ENCODE peak calls at places on chromosomes 5 and 9, in four cellular contexts. E is HepG2, F is K562, C is GM12878. L is an unnamed sample.

GRCh38 chr5:39943811-39944210 is 519.0 kb upstream of the DAB2 start:
- DNase-seq in E (no peak), F (no peak), C (no peak), L (no peak)

GRCh38 chr5:135195267-135195603 is 161.2 kb upstream of the PITX1 start:
- DNase-seq in E (no peak), F (no peak), C (no peak), L (no peak)

GRCh38 chr9:18507151-18507550 is 33.2 kb downstream of the ADAMTSL1 start:
- DNase-seq in E (no peak), F (no peak), C (no peak), L (no peak)

GRCh38 chr5:154683101-154683757 is 71.9 kb upstream of the LARP1 start:
- DNase-seq in E (no peak), F (no peak), C (no peak), L (no peak)

GRCh38 chr5:130836729-130837660 is 328.1 kb downstream of the HINT1 start:
- DNase-seq in E (no peak), F (no peak), C (peak; percentile 13), L (no peak)

GRCh38 chr5:173697931-173698579 is 81.6 kb upstream of the BOD1 start:
- DNase-seq in E (no peak), F (no peak), C (no peak), L (no peak)

GRCh38 chr9:20243866-20244647 is 378.2 kb downstream of the MLLT3 start:
- DNase-seq in E (no peak), F (no peak), C (no peak), L (no peak)

GRCh38 chr9:89361816-89362646 is 43.7 kb downstream of the SECISBP2 start:
- DNase-seq in E (no peak), F (no peak), C (no peak), L (no peak)

GRCh38 chr5:52443187-52443586 is 344.5 kb upstream of the ITGA1 start:
- DNase-seq in E (no peak), F (no peak), C (no peak), L (no peak)

GRCh38 chr5:43207601-43208000 is 15.6 kb downstream of the NIM1K start:
- DNase-seq in E (no peak), F (no peak), C (no peak), L (no peak)

GRCh38 chr5:30849801-30850370 is 343.6 kb upstream of the CDH6 start:
- DNase-seq in E (peak; percentile 28), F (no peak), C (no peak), L (no peak)

GRCh38 chr9:28073278-28073677 is 500.0 kb upstream of the C9orf72 start:
- DNase-seq in E (peak; percentile 30), F (peak; percentile 4), C (no peak), L (peak; percentile 15)

GRCh38 chr5:83337453-83338035 is 134.0 kb upstream of the VCAN start:
- DNase-seq in E (no peak), F (no peak), C (no peak), L (no peak)

GRCh38 chr5:106189121-106189809 is 1481.5 kb downstream of the EFNA5 start:
- DNase-seq in E (no peak), F (no peak), C (no peak), L (no peak)

GRCh38 chr5:16844952-16845351 is 91.1 kb downstream of the MYO10 start:
- DNase-seq in E (no peak), F (no peak), C (no peak), L (no peak)

GRCh38 chr5:154179846-154180710 is 10.5 kb upstream of the GALNT10 start:
- DNase-seq in E (peak; percentile 60), F (peak; percentile 66), C (no peak), L (peak; percentile 40)

GRCh38 chr5:58259685-58260152 is 200.2 kb downstream of the PLK2 start:
- DNase-seq in E (peak; percentile 3), F (no peak), C (no peak), L (peak; percentile 10)

GRCh38 chr9:121059998-121060636 is 10.0 kb upstream of the C5 start:
- DNase-seq in E (peak; percentile 56), F (peak; percentile 47), C (no peak), L (peak; percentile 64)

GRCh38 chr9:110928604-110929003 is 109.7 kb downstream of the LPAR1 start:
- DNase-seq in E (no peak), F (no peak), C (no peak), L (no peak)

GRCh38 chr5:10704949-10705621 is 55.9 kb downstream of the DAP start:
- DNase-seq in E (no peak), F (peak; percentile 48), C (no peak), L (peak; percentile 70)

GRCh38 chr5:102690910-102691309 is 64.2 kb upstream of the PAM start:
- DNase-seq in E (no peak), F (no peak), C (no peak), L (no peak)

GRCh38 chr5:98069876-98070512 is 703.5 kb upstream of the RGMB start:
- DNase-seq in E (no peak), F (no peak), C (no peak), L (no peak)

GRCh38 chr5:18325431-18325830 is 691.2 kb downstream of the TAF11L14 start:
- DNase-seq in E (no peak), F (no peak), C (no peak), L (no peak)

GRCh38 chr5:40871177-40871576 is 30.0 kb downstream of the CARD6 start:
- DNase-seq in E (no peak), F (no peak), C (no peak), L (no peak)

GRCh38 chr9:134488251-134488900 is 153.2 kb upstream of the COL5A1 start:
- DNase-seq in E (no peak), F (no peak), C (no peak), L (no peak)

GRCh38 chr5:140141241-140141640 is 15.5 kb downstream of the IGIP start:
- DNase-seq in E (no peak), F (no peak), C (no peak), L (no peak)

GRCh38 chr9:111036946-111037743 is 1.1 kb downstream of the LPAR1 start:
- DNase-seq in E (no peak), F (no peak), C (no peak), L (peak; percentile 7)

GRCh38 chr5:53481354-53481886 is 991 bp downstream of the FST start:
- DNase-seq in E (no peak), F (peak; percentile 16), C (no peak), L (no peak)

GRCh38 chr5:147485046-147485445 is 24.8 kb downstream of the DPYSL3 start:
- DNase-seq in E (no peak), F (no peak), C (no peak), L (no peak)

GRCh38 chr9:112547712-112548440 is 61.2 kb downstream of the KIAA1958 start:
- DNase-seq in E (no peak), F (no peak), C (no peak), L (no peak)

GRCh38 chr9:109254317-109254716 is 66.5 kb downstream of the EPB41L4B start:
- DNase-seq in E (no peak), F (no peak), C (no peak), L (no peak)

GRCh38 chr9:83472221-83472665 is 66.0 kb downstream of the FRMD3 start:
- DNase-seq in E (peak; percentile 95), F (no peak), C (no peak), L (no peak)

GRCh38 chr9:26955222-26955903 is 849 bp upstream of the IFT74 start:
- DNase-seq in E (no peak), F (peak; percentile 15), C (no peak), L (no peak)

GRCh38 chr5:53948598-53948997 is 361.8 kb downstream of the ARL15 start:
- DNase-seq in E (no peak), F (no peak), C (no peak), L (no peak)

DNA sequence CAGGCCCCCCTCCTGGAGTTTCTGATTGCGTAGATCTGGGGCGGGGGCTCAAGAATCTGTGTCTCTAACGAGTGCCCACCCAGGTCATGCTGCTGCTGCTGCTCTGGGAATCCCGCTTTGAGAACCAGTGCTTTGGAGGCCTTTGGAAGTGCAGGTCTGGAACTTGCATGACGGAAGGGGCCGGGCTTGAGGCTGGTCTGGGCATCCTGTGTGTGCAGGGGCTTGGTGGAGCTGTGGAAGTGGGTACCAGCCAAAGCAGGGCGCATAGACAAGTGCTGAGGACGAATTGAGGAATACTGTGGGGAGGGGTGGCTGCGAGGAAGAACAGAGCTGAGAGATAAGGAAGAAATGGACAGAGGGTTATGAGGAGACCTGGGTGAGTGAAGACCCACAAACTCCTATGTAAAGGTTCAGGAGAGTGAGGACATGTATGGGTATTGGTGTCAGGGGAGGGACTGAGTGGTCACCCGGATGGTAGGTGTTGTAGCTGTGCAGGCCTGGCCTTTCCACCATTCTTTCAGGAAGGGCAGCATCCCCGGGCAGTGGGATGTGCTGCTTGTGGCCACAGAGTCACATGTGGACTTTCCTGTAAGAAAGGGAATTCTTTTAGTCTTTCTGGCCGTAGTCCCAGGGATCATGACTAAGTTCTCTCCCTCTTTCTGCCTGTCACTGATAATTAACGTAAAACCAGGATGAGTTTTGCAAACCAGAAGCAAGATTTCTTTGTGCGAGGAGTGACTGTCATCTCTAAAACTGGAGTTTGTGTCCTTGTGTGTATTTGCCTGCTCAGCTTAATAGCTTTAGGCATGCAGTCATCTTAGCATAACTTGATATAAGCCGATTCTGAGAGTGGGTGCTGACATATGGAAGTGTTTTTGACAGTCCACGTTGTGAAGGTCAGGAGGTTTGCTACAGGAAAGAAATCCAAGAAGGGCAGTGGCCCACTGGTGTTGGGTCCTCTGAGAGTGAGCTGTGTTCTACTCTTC is 43.3 kb upstream of the TJP2 start:
- DNase-seq in E (no peak), F (peak; percentile 22), C (no peak), L (no peak)
- TF ChIP-seq ZBTB33 in E (no peak), F (no peak), C (no peak), L (no peak)

DNA sequence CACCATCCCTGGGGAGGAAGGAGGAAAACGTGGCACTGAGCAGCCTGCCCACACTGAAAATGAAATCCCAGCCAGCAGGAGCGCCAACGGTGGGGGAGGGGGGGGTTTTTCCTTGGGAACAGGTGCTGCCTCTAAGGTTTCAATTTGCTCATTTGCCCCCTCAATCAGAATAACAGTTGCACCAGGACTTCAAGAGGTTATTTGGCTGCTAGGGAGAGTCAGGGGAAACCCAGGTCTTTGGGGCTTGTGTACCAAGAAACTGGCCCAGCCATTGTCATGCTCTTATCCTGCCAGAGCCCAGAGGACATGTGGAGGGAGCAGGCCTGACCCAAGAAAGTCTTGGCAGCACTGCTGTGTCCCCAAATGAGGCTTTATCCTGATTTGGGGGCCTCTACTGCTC is 66.5 kb downstream of the NDFIP1 start:
- DNase-seq in E (no peak), F (no peak), C (no peak), L (no peak)
- TF ChIP-seq SRF in E (no peak), F (no peak), C (no peak), L (no peak)

GRCh38 chr9:5899292-5899691 is 8.6 kb downstream of the MLANA start:
- DNase-seq in E (no peak), F (peak; percentile 37), C (no peak), L (no peak)
- TF ChIP-seq CTCF in E (peak; percentile 47), F (peak; percentile 48), C (peak; percentile 32), L (peak; percentile 43)

GRCh38 chr9:93911871-93912554 is 43.1 kb downstream of the BARX1 start:
- DNase-seq in E (no peak), F (no peak), C (no peak), L (no peak)

GRCh38 chr9:93920401-93920800 is 34.8 kb downstream of the BARX1 start:
- DNase-seq in E (no peak), F (no peak), C (no peak), L (no peak)

GRCh38 chr9:93918071-93918470 is 37.1 kb downstream of the BARX1 start:
- DNase-seq in E (no peak), F (no peak), C (no peak), L (no peak)

GRCh38 chr9:93917121-93917853 is 37.9 kb downstream of the BARX1 start:
- DNase-seq in E (no peak), F (no peak), C (no peak), L (no peak)

DNA sequence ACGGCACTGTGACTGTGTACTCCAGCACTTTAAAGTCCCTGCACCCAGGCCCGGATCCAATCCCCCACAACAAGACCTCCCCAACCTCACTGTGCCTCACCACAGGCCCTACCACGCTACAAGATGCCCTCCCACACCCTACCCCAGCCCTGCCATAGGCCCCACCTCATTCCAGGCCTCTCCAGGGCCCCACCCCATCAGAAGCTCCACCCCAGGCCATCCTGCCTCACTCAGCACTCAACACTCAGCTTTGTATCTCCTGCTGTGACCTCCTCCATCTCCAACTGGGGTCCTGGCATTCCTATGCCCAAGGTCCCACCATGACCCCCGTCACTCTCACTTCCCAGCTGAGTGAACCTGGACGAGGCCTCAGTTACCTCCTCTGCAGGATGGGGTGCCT is 38.8 kb downstream of the BARX1 start:
- DNase-seq in E (no peak), F (no peak), C (no peak), L (no peak)
- TF ChIP-seq ZBTB33 in E (no peak), F (no peak), C (no peak), L (no peak)